ENCODE peak calls at places on chromosomes 16 and 17, in four cellular contexts. One of them, this sample, is unnamed.

GRCh38 chr17:64780096-64781012 is 118.2 kb upstream of the SMURF2 start:
- DNase-seq in fibroblast of the aortic adventitia: no peak
- DNase-seq in cardiac muscle cell: peak
- DNase-seq in prostate gland: peak
- DNase-seq in this sample: peak

GRCh38 chr16:35639233-35640205 is 2180.1 kb downstream of the TP53TG3F start:
- DNase-seq in cardiac muscle cell: no peak
- DNase-seq in prostate gland: no peak
- DNase-seq in fibroblast of the aortic adventitia: no peak
- DNase-seq in this sample: no peak

GRCh38 chr17:59371426-59372099 is 40.1 kb downstream of the YPEL2 start:
- DNase-seq in fibroblast of the aortic adventitia: peak
- DNase-seq in prostate gland: no peak
- DNase-seq in cardiac muscle cell: no peak
- DNase-seq in this sample: no peak

GRCh38 chr17:14471052-14471451 is 170.2 kb downstream of the HS3ST3B1 start:
- DNase-seq in cardiac muscle cell: no peak
- DNase-seq in fibroblast of the aortic adventitia: peak
- DNase-seq in prostate gland: no peak
- DNase-seq in this sample: peak

GRCh38 chr16:19812986-19813385 is 71.7 kb downstream of the GPRC5B start:
- DNase-seq in cardiac muscle cell: no peak
- DNase-seq in prostate gland: no peak
- DNase-seq in fibroblast of the aortic adventitia: no peak
- DNase-seq in this sample: no peak

GRCh38 chr16:87608400-87608985 is 6.2 kb downstream of the JPH3 start:
- DNase-seq in fibroblast of the aortic adventitia: peak
- DNase-seq in prostate gland: peak
- DNase-seq in cardiac muscle cell: peak
- DNase-seq in this sample: peak

GRCh38 chr17:2749058-2749783 is at the start of gene CCDC92B:
- DNase-seq in cardiac muscle cell: peak
- DNase-seq in fibroblast of the aortic adventitia: no peak
- DNase-seq in prostate gland: no peak
- DNase-seq in this sample: no peak

GRCh38 chr17:7263801-7264078 is 1.5 kb upstream of the CLDN7 start:
- DNase-seq in fibroblast of the aortic adventitia: no peak
- DNase-seq in prostate gland: no peak
- DNase-seq in cardiac muscle cell: no peak
- DNase-seq in this sample: no peak

GRCh38 chr16:8511464-8511863 is 78.8 kb downstream of the TMEM114 start:
- DNase-seq in prostate gland: no peak
- DNase-seq in cardiac muscle cell: no peak
- DNase-seq in fibroblast of the aortic adventitia: no peak
- DNase-seq in this sample: no peak

GRCh38 chr16:86747761-86748160 is 169.4 kb downstream of the FOXL1 start:
- DNase-seq in prostate gland: no peak
- DNase-seq in cardiac muscle cell: no peak
- DNase-seq in fibroblast of the aortic adventitia: no peak
- DNase-seq in this sample: no peak

GRCh38 chr17:20890338-20890737 is 152.5 kb downstream of the USP22 start:
- DNase-seq in prostate gland: no peak
- DNase-seq in fibroblast of the aortic adventitia: no peak
- DNase-seq in cardiac muscle cell: no peak
- DNase-seq in this sample: no peak

GRCh38 chr17:74566132-74566753 is 1.1 kb downstream of the CD300H start:
- DNase-seq in fibroblast of the aortic adventitia: peak
- DNase-seq in cardiac muscle cell: peak
- DNase-seq in prostate gland: no peak
- DNase-seq in this sample: peak

GRCh38 chr16:76387994-76388393 is 110.8 kb downstream of the CNTNAP4 start:
- DNase-seq in prostate gland: no peak
- DNase-seq in cardiac muscle cell: no peak
- DNase-seq in fibroblast of the aortic adventitia: no peak
- DNase-seq in this sample: no peak

GRCh38 chr17:6543079-6544010 is 13.0 kb downstream of the PITPNM3 start:
- DNase-seq in fibroblast of the aortic adventitia: no peak
- DNase-seq in prostate gland: no peak
- DNase-seq in cardiac muscle cell: no peak
- DNase-seq in this sample: no peak

GRCh38 chr17:66469890-66470289 is 167.5 kb downstream of the PRKCA start:
- DNase-seq in prostate gland: no peak
- DNase-seq in fibroblast of the aortic adventitia: no peak
- DNase-seq in cardiac muscle cell: no peak
- DNase-seq in this sample: no peak

GRCh38 chr17:78241277-78242023 is 10.0 kb downstream of the TMEM235 start:
- DNase-seq in prostate gland: no peak
- DNase-seq in fibroblast of the aortic adventitia: peak
- DNase-seq in cardiac muscle cell: peak
- DNase-seq in this sample: peak

GRCh38 chr17:48597775-48598631 is 4.4 kb upstream of the HOXB5 start:
- DNase-seq in prostate gland: no peak
- DNase-seq in cardiac muscle cell: no peak
- DNase-seq in fibroblast of the aortic adventitia: peak
- DNase-seq in this sample: peak

GRCh38 chr16:67530013-67530939 is 1.6 kb downstream of the RIPOR1 start:
- DNase-seq in prostate gland: peak
- DNase-seq in fibroblast of the aortic adventitia: peak
- DNase-seq in cardiac muscle cell: peak
- DNase-seq in this sample: peak

GRCh38 chr16:48383877-48384304 is 1.3 kb downstream of the SIAH1 start:
- DNase-seq in cardiac muscle cell: peak
- DNase-seq in fibroblast of the aortic adventitia: no peak
- DNase-seq in prostate gland: peak
- DNase-seq in this sample: peak

GRCh38 chr17:3993493-3994220 is 29.4 kb upstream of the ATP2A3 start:
- DNase-seq in fibroblast of the aortic adventitia: peak
- DNase-seq in cardiac muscle cell: no peak
- DNase-seq in prostate gland: no peak
- DNase-seq in this sample: no peak

GRCh38 chr17:8051831-8052230 is 13.0 kb downstream of the ALOX15B start:
- DNase-seq in prostate gland: no peak
- DNase-seq in fibroblast of the aortic adventitia: no peak
- DNase-seq in cardiac muscle cell: no peak
- DNase-seq in this sample: no peak

GRCh38 chr16:75257886-75258806 is 6.7 kb upstream of the BCAR1 start:
- DNase-seq in cardiac muscle cell: no peak
- DNase-seq in fibroblast of the aortic adventitia: no peak
- DNase-seq in prostate gland: no peak
- DNase-seq in this sample: no peak

GRCh38 chr16:69756705-69757104 is 2.0 kb upstream of the NOB1 start:
- DNase-seq in prostate gland: no peak
- DNase-seq in fibroblast of the aortic adventitia: no peak
- DNase-seq in cardiac muscle cell: no peak
- DNase-seq in this sample: no peak

GRCh38 chr16:53892155-53892554 is 188.2 kb downstream of the FTO start:
- DNase-seq in cardiac muscle cell: peak
- DNase-seq in fibroblast of the aortic adventitia: peak
- DNase-seq in prostate gland: peak
- DNase-seq in this sample: peak

GRCh38 chr17:17186051-17186450 is 20.1 kb downstream of the PLD6 start:
- DNase-seq in prostate gland: peak
- DNase-seq in cardiac muscle cell: peak
- DNase-seq in fibroblast of the aortic adventitia: no peak
- DNase-seq in this sample: no peak

GRCh38 chr16:85183564-85183963 is 71.3 kb upstream of the CIBAR2 start:
- DNase-seq in cardiac muscle cell: no peak
- DNase-seq in prostate gland: no peak
- DNase-seq in fibroblast of the aortic adventitia: no peak
- DNase-seq in this sample: no peak

GRCh38 chr17:39573447-39574298 is 34.0 kb downstream of the NEUROD2 start:
- DNase-seq in cardiac muscle cell: peak
- DNase-seq in prostate gland: peak
- DNase-seq in fibroblast of the aortic adventitia: peak
- DNase-seq in this sample: peak

GRCh38 chr17:61259360-61259759 is 140.3 kb upstream of the TBX2 start:
- DNase-seq in fibroblast of the aortic adventitia: no peak
- DNase-seq in prostate gland: no peak
- DNase-seq in cardiac muscle cell: no peak
- DNase-seq in this sample: no peak

GRCh38 chr17:68821860-68822693 is 133.1 kb downstream of the ABCA8 start:
- DNase-seq in prostate gland: no peak
- DNase-seq in fibroblast of the aortic adventitia: peak
- DNase-seq in cardiac muscle cell: peak
- DNase-seq in this sample: peak

GRCh38 chr17:1557355-1558095 is 5.1 kb downstream of the PITPNA start:
- DNase-seq in cardiac muscle cell: no peak
- DNase-seq in fibroblast of the aortic adventitia: peak
- DNase-seq in prostate gland: no peak
- DNase-seq in this sample: no peak

GRCh38 chr16:50731130-50731988 is 10.5 kb upstream of the CYLD start:
- DNase-seq in prostate gland: no peak
- DNase-seq in fibroblast of the aortic adventitia: no peak
- DNase-seq in cardiac muscle cell: peak
- DNase-seq in this sample: no peak

GRCh38 chr16:80968386-80969113 is 38.1 kb downstream of the CMC2 start:
- DNase-seq in fibroblast of the aortic adventitia: peak
- DNase-seq in cardiac muscle cell: no peak
- DNase-seq in prostate gland: no peak
- DNase-seq in this sample: peak

GRCh38 chr17:77613627-77614026 is 344.9 kb upstream of the TNRC6C start:
- DNase-seq in cardiac muscle cell: no peak
- DNase-seq in fibroblast of the aortic adventitia: no peak
- DNase-seq in prostate gland: no peak
- DNase-seq in this sample: no peak

GRCh38 chr17:63621684-63622570 is at the start of gene MAP3K3:
- DNase-seq in fibroblast of the aortic adventitia: peak
- DNase-seq in cardiac muscle cell: peak
- DNase-seq in prostate gland: peak
- DNase-seq in this sample: peak
- TF ChIP-seq CTCF in fibroblast of the aortic adventitia: peak
- TF ChIP-seq CTCF in cardiac muscle cell: peak
- TF ChIP-seq CTCF in prostate gland: peak
- TF ChIP-seq CTCF in this sample: no peak

GRCh38 chr17:34357398-34357797 is 1.1 kb downstream of the CCL13 start:
- DNase-seq in fibroblast of the aortic adventitia: no peak
- DNase-seq in prostate gland: no peak
- DNase-seq in cardiac muscle cell: no peak
- DNase-seq in this sample: no peak
- TF ChIP-seq CTCF in fibroblast of the aortic adventitia: no peak
- TF ChIP-seq CTCF in prostate gland: no peak
- TF ChIP-seq CTCF in cardiac muscle cell: no peak
- TF ChIP-seq CTCF in this sample: no peak

DNA sequence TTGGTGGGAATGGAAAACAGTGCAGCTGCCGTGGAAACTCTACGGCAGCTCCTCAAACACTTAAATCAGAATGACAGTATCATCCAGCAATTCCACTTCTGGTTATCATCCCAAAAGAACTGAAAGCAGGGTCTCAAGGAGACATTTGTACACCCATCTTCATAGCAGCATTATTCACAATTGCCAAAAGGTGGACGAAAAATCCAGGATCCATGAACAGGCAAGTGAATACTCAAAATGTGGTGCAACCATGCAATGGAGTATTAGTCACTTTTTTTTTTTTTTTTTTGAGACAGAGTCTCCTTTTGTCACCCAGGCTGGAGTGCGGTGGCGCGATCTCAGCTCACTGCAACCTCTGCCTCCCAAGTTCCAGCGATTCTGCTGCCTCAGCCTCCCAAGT is 10.6 kb upstream of the AATK start:
- DNase-seq in cardiac muscle cell: no peak
- DNase-seq in fibroblast of the aortic adventitia: no peak
- DNase-seq in prostate gland: no peak
- DNase-seq in this sample: no peak
- TF ChIP-seq CTCF in cardiac muscle cell: no peak
- TF ChIP-seq CTCF in fibroblast of the aortic adventitia: no peak
- TF ChIP-seq CTCF in prostate gland: no peak
- TF ChIP-seq CTCF in this sample: no peak

GRCh38 chr16:13181432-13181831 is 280.0 kb downstream of the SHISA9 start:
- DNase-seq in fibroblast of the aortic adventitia: no peak
- DNase-seq in prostate gland: no peak
- DNase-seq in cardiac muscle cell: no peak
- DNase-seq in this sample: no peak

GRCh38 chr16:13189250-13189649 is 287.9 kb downstream of the SHISA9 start:
- DNase-seq in prostate gland: no peak
- DNase-seq in cardiac muscle cell: no peak
- DNase-seq in fibroblast of the aortic adventitia: no peak
- DNase-seq in this sample: no peak

GRCh38 chr16:13186813-13187212 is 285.4 kb downstream of the SHISA9 start:
- DNase-seq in fibroblast of the aortic adventitia: no peak
- DNase-seq in cardiac muscle cell: no peak
- DNase-seq in prostate gland: no peak
- DNase-seq in this sample: peak
- TF ChIP-seq CTCF in fibroblast of the aortic adventitia: no peak
- TF ChIP-seq CTCF in cardiac muscle cell: no peak
- TF ChIP-seq CTCF in prostate gland: no peak
- TF ChIP-seq CTCF in this sample: no peak

DNA sequence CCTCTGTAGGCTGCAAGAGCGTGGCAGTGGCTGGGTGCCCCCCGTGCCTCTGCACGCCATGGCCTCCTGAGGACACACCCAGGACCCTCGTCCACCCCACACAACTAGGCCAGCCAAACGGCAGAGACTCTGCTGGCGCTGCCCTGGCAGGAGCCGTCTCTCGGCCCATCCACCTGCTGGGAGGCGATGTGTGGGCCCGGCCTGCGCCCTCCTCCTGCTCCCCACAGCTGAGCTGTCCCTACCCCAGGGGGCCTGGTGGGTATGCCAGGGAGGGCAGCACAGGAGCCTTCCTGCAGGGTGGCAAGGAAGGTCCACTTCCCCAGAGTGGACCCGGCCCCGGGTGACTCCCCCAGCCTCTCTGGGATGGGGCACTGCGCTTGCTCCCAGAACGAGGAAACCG is 7.0 kb downstream of the RNF166 start:
- DNase-seq in fibroblast of the aortic adventitia: no peak
- DNase-seq in cardiac muscle cell: no peak
- DNase-seq in prostate gland: no peak
- DNase-seq in this sample: no peak
- TF ChIP-seq CTCF in fibroblast of the aortic adventitia: no peak
- TF ChIP-seq CTCF in cardiac muscle cell: no peak
- TF ChIP-seq CTCF in prostate gland: no peak
- TF ChIP-seq CTCF in this sample: no peak

This sample was measured in MCF 10A.